ENCODE peak calls at places on chromosome 18, in six cellular contexts. Z is left cardiac atrium, D is GM12865, R is CD14-positive monocyte, C is GM23338, P is bronchial epithelial cell. L is an unnamed sample.

GRCh38 chr18:74310411-74310810 is 5.2 kb upstream of the C18orf63 start:
- DNase-seq in Z (no peak), D (peak; percentile 35), C (peak; percentile 68), P (peak; percentile 81), R (no peak), L (peak; percentile 76)

GRCh38 chr18:39596891-39597290 is 2031.3 kb upstream of the CELF4 start:
- DNase-seq in C (no peak), P (no peak), D (no peak), R (no peak), Z (no peak), L (no peak)

GRCh38 chr18:63137999-63138448 is 181.5 kb downstream of the BCL2 start:
- DNase-seq in C (no peak), Z (peak; percentile 44), D (peak; percentile 81), P (no peak), R (no peak), L (no peak)

GRCh38 chr18:2502880-2503279 is 68.4 kb downstream of the METTL4 start:
- DNase-seq in D (no peak), Z (no peak), C (no peak), R (no peak), P (no peak), L (no peak)

GRCh38 chr18:70419526-70419925 is 130.7 kb downstream of the SOCS6 start:
- DNase-seq in C (no peak), D (no peak), R (no peak), Z (no peak), P (peak; percentile 35), L (peak; percentile 69)

GRCh38 chr18:6199777-6200176 is 214.9 kb downstream of the L3MBTL4 start:
- DNase-seq in P (no peak), Z (no peak), D (no peak), C (no peak), R (no peak), L (no peak)

GRCh38 chr18:40739029-40739428 is 1216.0 kb upstream of the PIK3C3 start:
- DNase-seq in C (no peak), P (no peak), Z (no peak), R (no peak), D (no peak), L (no peak)

GRCh38 chr18:25736516-25736915 is 353.9 kb downstream of the SS18 start:
- DNase-seq in C (no peak), Z (no peak), R (no peak), P (no peak), D (no peak), L (peak; percentile 8)

GRCh38 chr18:38033282-38033681 is 467.7 kb upstream of the CELF4 start:
- DNase-seq in P (peak; percentile 87), D (no peak), R (no peak), Z (no peak), C (no peak), L (no peak)

GRCh38 chr18:13273800-13274199 is 55.2 kb downstream of the LDLRAD4 start:
- DNase-seq in Z (no peak), C (no peak), D (no peak), R (no peak), P (no peak), L (no peak)

GRCh38 chr18:75544496-75544895 is 117.0 kb upstream of the SMIM21 start:
- DNase-seq in C (no peak), D (no peak), Z (no peak), R (no peak), P (peak; percentile 1), L (peak; percentile 24)

GRCh38 chr18:33560686-33561370 is 17.2 kb upstream of the ASXL3 start:
- DNase-seq in D (peak; percentile 47), Z (no peak), P (peak; percentile 82), C (peak; percentile 29), R (no peak), L (no peak)

GRCh38 chr18:48493856-48494255 is 45.0 kb upstream of the CTIF start:
- DNase-seq in P (no peak), Z (no peak), R (no peak), D (no peak), C (no peak), L (peak; percentile 14)

GRCh38 chr18:907171-907879 is 2.7 kb downstream of the ADCYAP1 start:
- DNase-seq in Z (peak; percentile 25), D (no peak), C (peak; percentile 61), P (no peak), R (no peak), L (no peak)

GRCh38 chr18:57084331-57085298 is 62.3 kb upstream of the BOD1L2 start:
- DNase-seq in D (peak; percentile 86), P (no peak), Z (no peak), C (no peak), R (no peak), L (peak; percentile 41)

GRCh38 chr18:8908792-8909510 is 193.5 kb upstream of the NDUFV2 start:
- DNase-seq in D (no peak), C (no peak), Z (no peak), R (no peak), P (no peak), L (no peak)

GRCh38 chr18:21955757-21956652 is 213.4 kb upstream of the GATA6 start:
- DNase-seq in D (peak; percentile 76), C (peak; percentile 83), P (peak; percentile 46), Z (peak; percentile 82), R (peak; percentile 59), L (peak; percentile 71)

GRCh38 chr18:56089607-56090258 is 501.7 kb upstream of the TCF4 start:
- DNase-seq in Z (no peak), P (no peak), R (no peak), D (no peak), C (no peak), L (no peak)

GRCh38 chr18:76984193-76985155 is 148.1 kb downstream of the MBP start:
- DNase-seq in P (no peak), R (no peak), D (no peak), C (no peak), Z (no peak), L (no peak)

GRCh38 chr18:45482286-45482685 is 133.0 kb upstream of the SLC14A2 start:
- DNase-seq in D (no peak), C (no peak), Z (no peak), P (peak; percentile 15), R (no peak), L (no peak)

GRCh38 chr18:55546873-55547704 is 40.9 kb downstream of the TCF4 start:
- DNase-seq in Z (peak; percentile 26), R (no peak), D (no peak), C (no peak), P (peak; percentile 19), L (peak; percentile 51)

GRCh38 chr18:48780151-48781001 is 170.4 kb downstream of the SMAD7 start:
- DNase-seq in C (no peak), D (no peak), Z (peak; percentile 60), R (no peak), P (no peak), L (no peak)

GRCh38 chr18:3653263-3653858 is 203.4 kb downstream of the TGIF1 start:
- DNase-seq in Z (no peak), R (no peak), P (no peak), C (no peak), D (no peak), L (no peak)